ENCODE peak calls at places on chromosomes 12 and 14, in five cellular contexts. U is CD8-positive, alpha-beta T cell; J is effector memory CD8-positive, alpha-beta T cell; R is stimulated activated naive CD8-positive, alpha-beta T cell treated with anti-CD3 and anti-CD28 coated beads, Interleukin-15, amount 100 ng/mL, for 72 hours; E is left lobe of liver. K is an unnamed sample.

GRCh38 chr14:50383618-50384225 is 13.0 kb downstream of the CDKL1 start:
- ATAC-seq in U (no peak), J (no peak), R (no peak), E (no peak), K (no peak)

GRCh38 chr12:90028620-90029051 is 320.0 kb upstream of the ATP2B1 start:
- ATAC-seq in U (no peak), J (no peak), R (no peak), E (no peak), K (peak)

GRCh38 chr14:89214221-89214965 is 202.6 kb downstream of the FOXN3 start:
- ATAC-seq in U (no peak), J (no peak), R (no peak), E (peak), K (peak)

GRCh38 chr14:50018236-50019210 is 97.8 kb downstream of the VCPKMT start:
- ATAC-seq in U (no peak), J (no peak), R (no peak), E (peak), K (peak)

GRCh38 chr14:84250863-84251262 is 1279.1 kb upstream of the FLRT2 start:
- ATAC-seq in U (no peak), J (no peak), R (no peak), E (no peak), K (no peak)

GRCh38 chr12:79071498-79071897 is 206.9 kb downstream of the SYT1 start:
- ATAC-seq in U (no peak), J (no peak), R (no peak), E (no peak), K (no peak)

GRCh38 chr12:107318804-107319535 is 225.6 kb upstream of the CRY1 start:
- ATAC-seq in U (no peak), J (no peak), R (no peak), E (peak), K (peak)

GRCh38 chr12:51950682-51951198 is 759 bp upstream of the ACVR1B start:
- ATAC-seq in U (peak), J (peak), R (peak), E (no peak), K (no peak)

GRCh38 chr12:116126610-116127009 is 150.9 kb downstream of the MED13L start:
- ATAC-seq in U (no peak), J (no peak), R (no peak), E (no peak), K (no peak)

GRCh38 chr14:91363776-91364523 is 53.7 kb downstream of the CCDC88C start:
- ATAC-seq in U (no peak), J (no peak), R (peak), E (peak), K (no peak)

GRCh38 chr12:5052348-5052747 is 8.7 kb downstream of the KCNA5 start:
- ATAC-seq in U (no peak), J (no peak), R (no peak), E (no peak), K (no peak)

GRCh38 chr14:50521912-50522341 is 10.4 kb downstream of the MAP4K5 start:
- ATAC-seq in U (peak), J (peak), R (peak), E (no peak), K (no peak)

GRCh38 chr14:30960216-30960615 is 65.2 kb upstream of the AP4S1 start:
- ATAC-seq in U (no peak), J (no peak), R (no peak), E (no peak), K (no peak)

GRCh38 chr14:100132161-100132902 is 27.1 kb downstream of the DEGS2 start:
- ATAC-seq in U (no peak), J (no peak), R (peak), E (no peak), K (peak)

GRCh38 chr14:95056476-95056875 is 100.9 kb downstream of the DICER1 start:
- ATAC-seq in U (no peak), J (no peak), R (no peak), E (no peak), K (no peak)

GRCh38 chr12:68746572-68747180 is 700 bp downstream of the SLC35E3 start:
- ATAC-seq in U (peak), J (peak), R (peak), E (peak), K (peak)

GRCh38 chr12:53561590-53561953 is 54.3 kb upstream of the NPFF start:
- ATAC-seq in U (no peak), J (no peak), R (peak), E (no peak), K (peak)

GRCh38 chr12:82040987-82041743 is 282.0 kb upstream of the PPFIA2 start:
- ATAC-seq in U (no peak), J (no peak), R (no peak), E (no peak), K (no peak)

GRCh38 chr14:103140316-103141109 is 17.3 kb downstream of the TNFAIP2 start:
- ATAC-seq in U (no peak), J (no peak), R (peak), E (no peak), K (peak)

GRCh38 chr14:34539407-34540180 is at the start of gene EAPP:
- ATAC-seq in U (peak), J (peak), R (peak), E (peak), K (peak)

GRCh38 chr14:20798318-20798717 is 4.3 kb downstream of the RNASE1 start:
- ATAC-seq in U (no peak), J (no peak), R (no peak), E (no peak), K (no peak)

GRCh38 chr12:101829639-101830390 is 944 bp downstream of the GNPTAB start:
- ATAC-seq in U (no peak), J (no peak), R (no peak), E (peak), K (peak)

GRCh38 chr12:114799574-114800487 is 115.9 kb upstream of the TBX3 start:
- ATAC-seq in U (no peak), J (no peak), R (no peak), E (peak), K (peak)

GRCh38 chr14:75399819-75400678 is 27.8 kb upstream of the JDP2 start:
- ATAC-seq in U (no peak), J (no peak), R (no peak), E (peak), K (peak)

GRCh38 chr14:27318769-27319280 is 721.0 kb upstream of the NOVA1 start:
- ATAC-seq in U (no peak), J (no peak), R (no peak), E (no peak), K (no peak)

GRCh38 chr14:61406670-61407069 is 85.3 kb downstream of the PRKCH start:
- ATAC-seq in U (no peak), J (peak), R (peak), E (no peak), K (no peak)

GRCh38 chr12:15336772-15337553 is 14.7 kb downstream of the PTPRO start:
- ATAC-seq in U (no peak), J (no peak), R (no peak), E (no peak), K (no peak)

GRCh38 chr12:26689281-26689841 is 143.6 kb downstream of the ITPR2 start:
- ATAC-seq in U (no peak), J (no peak), R (no peak), E (peak), K (no peak)

GRCh38 chr14:28344381-28344780 is 422.2 kb upstream of the FOXG1 start:
- ATAC-seq in U (no peak), J (no peak), R (no peak), E (no peak), K (no peak)

GRCh38 chr12:79448816-79449215 is 241.9 kb downstream of the PAWR start:
- ATAC-seq in U (no peak), J (no peak), R (no peak), E (no peak), K (no peak)

GRCh38 chr12:99259040-99259934 is 388.3 kb upstream of the GARIN6 start:
- ATAC-seq in U (no peak), J (no peak), R (no peak), E (peak), K (no peak)

GRCh38 chr12:100404769-100405407 is 48.0 kb downstream of the SLC17A8 start:
- ATAC-seq in U (no peak), J (no peak), R (peak), E (no peak), K (no peak)

GRCh38 chr12:29782821-29783772 is 645 bp downstream of the TMTC1 start:
- ATAC-seq in U (no peak), J (no peak), R (peak), E (peak), K (peak)

GRCh38 chr14:68548194-68549056 is 244.4 kb downstream of the ZFP36L1 start:
- ATAC-seq in U (no peak), J (no peak), R (no peak), E (peak), K (peak)

K was measured in esophagus mucosa.